ENCODE peak calls at places on chromosomes 3 and 15, in seven cellular contexts. Y is colonic mucosa; Q is activated CD8-positive, alpha-beta T cell treated with anti-CD3 and anti-CD28 coated beads for 36 hours; N is nephron progenitor cell; L is cardiac fibroblast; T is left lung; S is GM23338. K is an unnamed sample.

GRCh38 chr15:101773496-101774100 is 29.7 kb upstream of the OR4F6 start:
- DNase-seq in L (no peak), Y (no peak), T (peak), S (peak), Q (peak), N (no peak), K (no peak)

GRCh38 chr3:130491431-130491830 is 25.5 kb upstream of the COL6A6 start:
- DNase-seq in Q (no peak), L (no peak), S (no peak), N (no peak), Y (no peak), T (no peak), K (no peak)

GRCh38 chr15:87949214-87949933 is 307.2 kb downstream of the NTRK3 start:
- DNase-seq in T (no peak), L (no peak), Y (no peak), N (no peak), Q (no peak), S (no peak), K (no peak)

GRCh38 chr3:66763294-66763693 is 234.8 kb upstream of the KBTBD8 start:
- DNase-seq in Y (peak), Q (no peak), S (no peak), T (no peak), N (no peak), L (peak), K (peak)

GRCh38 chr15:31387483-31388118 is 61.0 kb downstream of the KLF13 start:
- DNase-seq in L (peak), S (no peak), Q (peak), Y (peak), N (no peak), T (no peak), K (peak)

GRCh38 chr3:31321620-31322019 is 211.1 kb upstream of the STT3B start:
- DNase-seq in S (no peak), T (no peak), Q (no peak), N (no peak), Y (no peak), L (no peak), K (no peak)

GRCh38 chr3:130508970-130509369 is 8.0 kb upstream of the COL6A6 start:
- DNase-seq in S (peak), L (peak), N (peak), Y (peak), Q (no peak), T (no peak), K (no peak)

GRCh38 chr3:72652395-72652794 is 195.8 kb downstream of the SHQ1 start:
- DNase-seq in L (no peak), N (no peak), Y (no peak), T (no peak), Q (no peak), S (no peak), K (no peak)

GRCh38 chr3:65052101-65052500 is 364.3 kb upstream of the ADAMTS9 start:
- DNase-seq in Q (no peak), L (no peak), S (no peak), N (no peak), Y (no peak), T (no peak), K (no peak)

GRCh38 chr3:186588619-186589018 is 18.1 kb downstream of the DNAJB11 start:
- DNase-seq in Y (no peak), T (no peak), S (no peak), Q (no peak), N (no peak), L (no peak), K (no peak)

GRCh38 chr3:12560505-12561188 is 3.8 kb downstream of the MKRN2 start:
- DNase-seq in S (no peak), N (no peak), L (no peak), T (no peak), Y (no peak), Q (peak), K (no peak)

GRCh38 chr3:27847697-27848096 is 125.6 kb upstream of the EOMES start:
- DNase-seq in L (no peak), N (no peak), T (no peak), S (no peak), Y (no peak), Q (no peak), K (no peak)

GRCh38 chr3:15923640-15924405 is 126.0 kb upstream of the ANKRD28 start:
- DNase-seq in L (no peak), T (no peak), S (no peak), Y (no peak), N (no peak), Q (peak), K (no peak)

GRCh38 chr15:66180706-66181105 is 72.8 kb downstream of the MEGF11 start:
- DNase-seq in L (no peak), S (peak), T (no peak), N (no peak), Y (no peak), Q (no peak), K (no peak)

GRCh38 chr3:57983734-57984518 is 24.3 kb upstream of the FLNB start:
- DNase-seq in L (peak), Q (peak), Y (peak), T (no peak), S (no peak), N (no peak), K (peak)

GRCh38 chr3:61646851-61647525 is 85.6 kb downstream of the PTPRG start:
- DNase-seq in Y (no peak), S (no peak), L (peak), N (no peak), T (no peak), Q (no peak), K (no peak)

GRCh38 chr15:68415501-68416157 is 16.3 kb downstream of the ITGA11 start:
- DNase-seq in Q (no peak), Y (peak), T (no peak), N (no peak), S (no peak), L (no peak), K (no peak)

GRCh38 chr3:107392549-107393165 is 15.4 kb downstream of the CCDC54 start:
- DNase-seq in T (no peak), S (no peak), Y (no peak), N (no peak), L (peak), Q (no peak), K (no peak)

GRCh38 chr3:121941592-121941991 is 47.4 kb downstream of the SLC15A2 start:
- DNase-seq in Y (no peak), N (no peak), T (no peak), S (no peak), L (no peak), Q (no peak), K (no peak)

GRCh38 chr3:167940241-167940640 is 155.5 kb downstream of the GOLIM4 start:
- DNase-seq in Y (no peak), Q (no peak), N (no peak), S (no peak), T (no peak), L (no peak), K (no peak)

GRCh38 chr3:35776346-35776745 is 137.0 kb downstream of the ARPP21 start:
- DNase-seq in T (no peak), S (no peak), Q (no peak), L (no peak), N (no peak), Y (no peak), K (no peak)

GRCh38 chr3:35772364-35773009 is 133.2 kb downstream of the ARPP21 start:
- DNase-seq in Y (no peak), T (no peak), N (no peak), L (no peak), S (no peak), Q (no peak), K (no peak)

GRCh38 chr3:35777563-35777962 is 138.2 kb downstream of the ARPP21 start:
- DNase-seq in Q (no peak), L (no peak), Y (no peak), N (no peak), T (no peak), S (no peak), K (no peak)

GRCh38 chr3:35777065-35777464 is 137.7 kb downstream of the ARPP21 start:
- DNase-seq in L (no peak), N (no peak), Q (no peak), S (no peak), T (no peak), Y (no peak), K (no peak)

DNA sequence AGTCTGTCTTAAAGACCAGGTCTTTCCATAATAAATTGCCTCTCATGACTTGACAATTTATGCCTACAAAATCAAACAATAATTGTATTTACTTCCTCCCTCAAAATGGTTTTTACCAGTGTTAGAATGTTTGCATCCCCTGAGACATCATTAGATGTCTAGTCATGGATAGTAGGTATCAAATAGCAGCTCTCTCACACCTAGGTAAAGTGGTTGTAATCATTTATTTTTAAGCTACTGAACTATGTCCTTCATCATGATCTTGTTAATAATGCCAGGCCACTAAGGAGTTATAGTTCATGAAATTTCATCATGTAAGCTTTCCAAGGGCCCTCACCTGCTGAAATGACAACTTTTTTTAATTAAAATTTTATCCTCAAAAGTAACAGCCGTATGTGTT is 134.1 kb downstream of the ARPP21 start:
- DNase-seq in L (no peak), N (no peak), Q (no peak), T (no peak), S (no peak), Y (no peak), K (no peak)
- TF ChIP-seq CTCF in L (no peak), N (no peak), Q (no peak), T (no peak), S (no peak), Y (no peak), K (no peak)

DNA sequence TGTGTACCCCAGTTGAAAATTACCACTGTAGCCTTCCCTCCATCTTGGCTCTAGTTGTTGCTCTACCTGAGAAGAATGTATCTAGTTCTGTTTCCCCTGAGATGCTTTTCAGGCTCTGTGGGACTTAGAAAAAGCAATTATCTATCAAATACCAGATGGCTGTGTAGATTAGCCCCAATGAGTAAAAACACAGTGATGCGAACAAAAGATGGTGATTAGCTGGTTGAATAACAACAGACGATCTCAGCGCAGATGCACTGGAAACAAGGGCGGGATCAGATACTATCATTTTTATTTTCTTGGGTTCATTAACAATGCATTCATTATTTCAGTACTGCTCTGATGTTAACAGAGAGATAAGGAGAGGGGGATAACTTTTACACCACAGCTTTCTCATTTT is 131.5 kb downstream of the TMEM108 start:
- DNase-seq in S (no peak), T (no peak), Q (no peak), N (no peak), L (no peak), Y (no peak), K (no peak)
- TF ChIP-seq CTCF in S (no peak), T (no peak), Q (no peak), N (no peak), L (no peak), Y (no peak), K (no peak)

GRCh38 chr3:135499426-135499825 is 466.1 kb upstream of the PPP2R3A start:
- DNase-seq in S (no peak), T (no peak), Y (no peak), N (no peak), L (no peak), Q (no peak), K (no peak)

GRCh38 chr3:135497979-135498378 is 467.5 kb upstream of the PPP2R3A start:
- DNase-seq in Q (no peak), Y (no peak), T (no peak), L (no peak), S (no peak), N (no peak), K (no peak)

GRCh38 chr3:135500034-135500433 is 465.5 kb upstream of the PPP2R3A start:
- DNase-seq in S (no peak), L (no peak), N (no peak), Q (no peak), Y (no peak), T (no peak), K (no peak)

GRCh38 chr3:135504084-135504685 is 461.3 kb upstream of the PPP2R3A start:
- DNase-seq in Y (no peak), N (no peak), Q (no peak), T (no peak), S (no peak), L (no peak), K (no peak)

DNA sequence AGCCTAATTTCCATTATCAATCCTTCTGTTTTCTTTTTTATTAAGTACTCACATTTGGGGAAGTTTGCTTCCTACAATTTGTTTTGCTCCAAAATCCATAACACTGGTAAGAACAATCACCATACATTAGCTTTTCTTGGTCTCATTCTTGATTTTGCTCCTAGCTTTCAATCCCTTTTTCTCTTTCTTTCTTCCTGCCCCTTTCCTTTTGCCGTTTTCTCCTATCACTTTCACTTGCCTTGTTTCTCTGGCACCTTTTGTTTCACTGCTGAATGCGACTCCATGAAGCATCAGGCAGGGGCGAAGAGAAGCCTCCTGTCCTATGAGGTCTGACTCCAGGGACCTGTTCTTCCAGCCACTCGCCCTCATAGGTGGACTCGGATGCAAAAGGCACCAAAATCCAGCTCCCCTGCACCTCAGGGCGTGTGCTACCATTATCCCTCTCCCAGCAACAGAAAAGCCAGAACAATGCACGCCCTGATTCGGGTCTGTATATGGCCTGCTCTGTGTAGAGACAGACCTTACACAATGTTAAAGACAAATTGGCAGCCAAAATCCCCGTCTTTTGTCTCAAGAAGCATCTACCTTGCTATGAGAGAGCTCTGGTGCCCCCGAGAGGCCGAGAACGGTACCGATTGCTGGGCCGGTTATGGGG is 462.0 kb upstream of the PPP2R3A start:
- DNase-seq in Y (peak), T (peak), Q (peak), N (peak), S (peak), L (peak), K (peak)
- TF ChIP-seq CTCF in Y (no peak), T (peak), Q (peak), N (peak), S (peak), L (peak), K (peak)

GRCh38 chr3:188955919-188956318 is 215.9 kb upstream of the TPRG1 start:
- DNase-seq in Y (no peak), T (no peak), S (no peak), N (no peak), L (no peak), Q (no peak), K (no peak)

GRCh38 chr3:188950832-188951489 is 220.8 kb upstream of the TPRG1 start:
- DNase-seq in N (no peak), S (no peak), Q (peak), T (no peak), L (peak), Y (peak), K (no peak)

GRCh38 chr3:188959013-188959412 is 212.8 kb upstream of the TPRG1 start:
- DNase-seq in S (no peak), N (no peak), L (no peak), T (no peak), Q (no peak), Y (no peak), K (no peak)

GRCh38 chr3:188956839-188957489 is 214.8 kb upstream of the TPRG1 start:
- DNase-seq in T (no peak), Y (no peak), S (peak), Q (no peak), N (no peak), L (peak), K (peak)

GRCh38 chr3:188954590-188955208 is 217.1 kb upstream of the TPRG1 start:
- DNase-seq in T (peak), Y (peak), N (peak), L (peak), Q (peak), S (peak), K (peak)
- TF ChIP-seq CTCF in T (peak), Y (peak), N (peak), L (peak), Q (peak), S (peak), K (peak)

GRCh38 chr3:194300392-194300758 is 50.8 kb downstream of the CPN2 start:
- DNase-seq in T (no peak), Y (peak), Q (no peak), S (peak), L (peak), N (peak), K (peak)
- TF ChIP-seq CTCF in T (no peak), Y (no peak), Q (no peak), S (peak), L (peak), N (no peak), K (peak)